ENCODE peak calls at places on chromosomes 7 and 10, in seven cellular contexts. C is AG09309, S is GM13977, E is PC-3, J is IMR-90, H is fibroblast of pulmonary artery, K is B cell. B is an unnamed sample.

GRCh38 chr10:50421026-50421719 is 169.9 kb upstream of the ASAH2 start:
- DNase-seq in E (peak; percentile 91), K (peak; percentile 52), S (peak; percentile 44), H (peak; percentile 64), J (peak; percentile 21), C (no peak), B (peak; percentile 61)

GRCh38 chr7:22116451-22117027 is 170.8 kb upstream of the CDCA7L start:
- DNase-seq in S (no peak), H (no peak), J (peak; percentile 63), E (no peak), K (no peak), C (no peak), B (no peak)

GRCh38 chr10:44926771-44927751 is 15.9 kb downstream of the TMEM72 start:
- DNase-seq in J (peak; percentile 33), K (peak; percentile 6), S (no peak), E (no peak), C (no peak), H (peak; percentile 51), B (no peak)

GRCh38 chr7:23893942-23894890 is 184.2 kb downstream of the STK31 start:
- DNase-seq in C (no peak), S (no peak), E (no peak), K (no peak), J (no peak), H (peak; percentile 58), B (no peak)

GRCh38 chr10:44344727-44345126 is 40.2 kb downstream of the CXCL12 start:
- DNase-seq in S (no peak), E (no peak), K (no peak), H (no peak), J (no peak), C (no peak), B (no peak)

GRCh38 chr7:50393547-50394252 is 56.5 kb downstream of the FIGNL1 start:
- DNase-seq in J (no peak), S (peak; percentile 57), E (no peak), H (no peak), K (peak; percentile 71), C (no peak), B (peak; percentile 21)

GRCh38 chr10:74841265-74841973 is 15.0 kb downstream of the KAT6B start:
- DNase-seq in E (no peak), C (no peak), H (no peak), S (no peak), K (no peak), J (peak; percentile 39), B (no peak)

GRCh38 chr7:27143022-27143949 is at the start of gene HOXA5:
- DNase-seq in E (no peak), K (no peak), H (peak; percentile 84), J (peak; percentile 100), C (no peak), S (no peak), B (no peak)

GRCh38 chr7:50783801-50784507 is 1.3 kb upstream of the GRB10 start:
- DNase-seq in J (peak; percentile 29), C (no peak), S (no peak), K (no peak), H (no peak), E (no peak), B (no peak)

GRCh38 chr10:131732631-131733127 is 168.1 kb upstream of the PPP2R2D start:
- DNase-seq in H (no peak), C (no peak), J (no peak), E (peak; percentile 7), K (no peak), S (no peak), B (no peak)

GRCh38 chr10:80603516-80603915 is 65.8 kb downstream of the SH2D4B start:
- DNase-seq in H (no peak), J (no peak), S (no peak), K (no peak), E (no peak), C (no peak), B (no peak)

DNA sequence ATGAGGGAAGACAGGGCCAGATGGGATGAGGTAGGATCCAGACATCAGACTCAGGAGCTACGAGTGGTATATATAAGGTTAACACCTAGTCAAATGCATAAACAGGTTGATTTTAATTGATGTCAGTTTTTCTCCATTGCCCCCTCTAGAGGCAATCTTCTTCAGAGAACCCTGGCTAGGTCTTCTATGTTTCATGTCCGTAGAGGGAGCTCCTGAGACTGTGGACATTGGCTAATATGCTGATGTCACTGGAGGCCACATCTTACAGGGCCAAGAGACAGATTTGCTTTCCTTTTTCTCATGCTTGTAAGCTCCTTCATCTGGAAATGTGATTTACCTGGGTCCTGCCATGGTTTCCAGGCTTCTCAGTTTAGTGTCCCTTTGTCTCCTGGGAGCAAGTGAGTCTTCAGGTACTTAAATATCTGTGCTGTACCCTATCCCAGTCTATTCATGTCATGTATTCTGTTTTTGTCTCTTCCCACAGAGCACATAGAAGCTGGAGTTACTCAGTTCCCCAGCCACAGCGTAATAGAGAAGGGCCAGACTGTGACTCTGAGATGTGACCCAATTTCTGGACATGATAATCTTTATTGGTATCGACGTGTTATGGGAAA is 161.6 kb upstream of the PRSS1 start:
- DNase-seq in C (peak; percentile 41), E (peak; percentile 82), J (peak; percentile 81), K (peak; percentile 27), H (peak; percentile 83), S (peak; percentile 62), B (no peak)
- TF ChIP-seq CTCF in C (peak; percentile 79), E (peak; percentile 96), J (peak; percentile 99), K (peak; percentile 36), H (peak; percentile 91), S (peak; percentile 77), B (peak; percentile 72)

DNA sequence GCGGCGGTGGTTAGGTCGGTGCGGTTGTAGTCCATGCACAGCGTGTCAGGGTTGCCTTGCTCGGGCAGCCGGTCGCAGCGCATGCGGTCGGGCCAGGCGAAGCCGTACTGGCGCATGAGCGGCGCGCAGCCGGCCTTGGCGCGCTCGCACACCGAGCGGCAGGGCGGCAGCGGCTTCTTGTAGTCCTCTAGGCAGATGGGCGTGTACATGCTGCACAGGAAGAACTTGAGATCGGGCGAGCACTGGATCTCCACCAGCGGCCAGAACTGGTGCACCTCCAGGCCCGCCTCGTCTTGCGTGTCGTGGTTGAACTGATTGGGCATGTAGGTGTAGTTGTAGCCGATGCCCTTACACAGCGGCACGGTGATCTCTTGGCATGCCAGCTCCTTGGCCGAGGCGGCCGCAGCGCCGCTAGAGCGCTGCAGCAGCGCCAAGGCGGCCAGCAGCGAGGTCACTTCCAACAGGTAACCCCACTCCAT is 1.1 kb downstream of the FZD8 start:
- DNase-seq in H (peak; percentile 89), S (peak; percentile 57), J (peak; percentile 87), E (peak; percentile 97), K (no peak), C (peak; percentile 67), B (peak; percentile 15)
- TF ChIP-seq CTCF in H (no peak), S (no peak), J (no peak), E (peak; percentile 46), K (no peak), C (no peak), B (no peak)

DNA sequence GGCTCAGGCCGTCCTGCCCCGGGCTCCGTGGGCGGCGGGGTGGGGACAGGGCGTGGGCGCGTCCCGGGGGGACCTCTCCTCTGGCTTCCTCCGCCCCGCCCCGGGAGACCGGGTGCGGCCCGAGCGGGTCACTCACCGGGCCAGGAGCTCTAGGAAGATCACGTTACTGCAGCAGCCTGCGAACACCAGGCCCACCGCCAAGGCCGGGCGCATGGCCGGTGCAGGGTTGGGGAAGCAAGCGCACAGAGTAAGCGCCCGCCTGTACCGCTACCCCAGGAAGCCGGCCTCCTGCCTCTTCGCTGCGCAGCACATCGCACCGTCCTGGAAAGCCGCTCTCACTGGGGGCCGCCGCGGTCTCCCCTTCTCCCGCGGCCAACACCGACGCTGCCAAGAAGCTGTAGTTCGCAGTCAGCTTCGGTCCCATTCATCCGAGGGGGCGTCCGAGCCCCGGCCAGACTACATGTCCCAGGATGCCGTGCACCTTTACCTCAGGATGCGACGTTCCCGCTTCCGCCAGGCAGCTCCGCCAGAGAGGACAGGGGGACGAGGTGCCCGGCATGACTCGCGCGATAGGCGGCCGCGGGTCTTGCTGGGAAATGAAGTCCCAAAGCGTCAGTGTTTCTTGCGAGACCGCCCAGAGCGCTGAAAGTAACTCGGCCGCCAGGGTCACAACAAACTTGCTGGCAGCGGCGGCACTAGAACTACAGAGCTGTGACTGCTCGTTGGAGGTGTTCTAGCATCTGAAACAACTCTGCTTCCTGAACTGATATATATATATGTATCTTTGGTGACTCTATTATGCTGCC is at the start of gene SLC35B4:
- DNase-seq in S (peak; percentile 97), H (peak; percentile 98), E (peak; percentile 96), C (peak; percentile 77), K (peak; percentile 94), J (peak; percentile 97), B (peak; percentile 89)
- TF ChIP-seq CTCF in S (no peak), H (peak; percentile 22), E (no peak), C (peak; percentile 30), K (peak; percentile 41), J (peak; percentile 28), B (no peak)

DNA sequence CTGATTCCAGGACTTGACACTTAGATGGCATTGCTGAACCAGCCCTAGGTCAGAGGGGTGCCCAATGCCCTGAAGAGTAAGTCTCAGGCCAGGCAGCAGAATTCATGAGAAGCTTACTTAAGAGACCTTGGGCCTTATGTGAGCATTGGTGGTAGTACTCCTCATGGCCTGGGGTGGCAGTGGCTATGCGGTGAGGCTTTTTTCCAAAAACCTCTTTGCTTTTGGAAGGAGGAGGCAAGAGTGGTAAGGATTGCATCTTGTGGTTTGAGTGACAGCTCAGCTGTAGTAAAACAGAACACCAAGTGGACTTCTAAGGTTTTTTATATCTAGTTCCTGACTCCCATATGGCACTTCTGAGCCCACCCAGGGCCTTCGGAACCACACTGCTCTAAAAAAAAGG is 459.0 kb upstream of the STEAP1 start:
- DNase-seq in J (no peak), S (no peak), H (no peak), K (no peak), C (no peak), E (no peak), B (no peak)
- TF ChIP-seq CTCF in J (no peak), S (no peak), H (no peak), K (no peak), C (no peak), E (no peak), B (no peak)